ENCODE peak calls at places on chromosomes 12 and 14, in seven cellular contexts. One of them, this sample, is unnamed.

GRCh38 chr14:91284791-91285548 is 40.5 kb upstream of the GPR68 start:
- DNase-seq in AG09309: peak
- DNase-seq in esophagus squamous epithelium: no peak
- DNase-seq in GM19239: no peak
- DNase-seq in H9: no peak
- DNase-seq in endothelial cell: no peak
- DNase-seq in caudate nucleus: no peak
- DNase-seq in this sample: no peak

GRCh38 chr12:113889806-113890581 is 76.1 kb downstream of the RBM19 start:
- DNase-seq in AG09309: peak
- DNase-seq in esophagus squamous epithelium: no peak
- DNase-seq in GM19239: no peak
- DNase-seq in H9: no peak
- DNase-seq in endothelial cell: no peak
- DNase-seq in caudate nucleus: peak
- DNase-seq in this sample: no peak

GRCh38 chr12:105271364-105271763 is 35.4 kb upstream of the APPL2 start:
- DNase-seq in AG09309: no peak
- DNase-seq in esophagus squamous epithelium: no peak
- DNase-seq in GM19239: no peak
- DNase-seq in H9: no peak
- DNase-seq in endothelial cell: no peak
- DNase-seq in caudate nucleus: no peak
- DNase-seq in this sample: no peak

GRCh38 chr12:25979059-25979458 is 20.6 kb downstream of the RASSF8 start:
- DNase-seq in AG09309: no peak
- DNase-seq in esophagus squamous epithelium: no peak
- DNase-seq in GM19239: no peak
- DNase-seq in H9: no peak
- DNase-seq in endothelial cell: no peak
- DNase-seq in caudate nucleus: no peak
- DNase-seq in this sample: no peak

GRCh38 chr14:52061890-52062289 is 7.0 kb downstream of the NID2 start:
- DNase-seq in AG09309: no peak
- DNase-seq in esophagus squamous epithelium: no peak
- DNase-seq in GM19239: no peak
- DNase-seq in H9: no peak
- DNase-seq in endothelial cell: no peak
- DNase-seq in caudate nucleus: no peak
- DNase-seq in this sample: no peak

GRCh38 chr12:124994435-124994975 is 1.1 kb downstream of the BRI3BP start:
- DNase-seq in AG09309: no peak
- DNase-seq in esophagus squamous epithelium: no peak
- DNase-seq in GM19239: no peak
- DNase-seq in H9: no peak
- DNase-seq in endothelial cell: no peak
- DNase-seq in caudate nucleus: no peak
- DNase-seq in this sample: no peak

GRCh38 chr12:63997198-63997597 is 152.7 kb downstream of the SRGAP1 start:
- DNase-seq in AG09309: no peak
- DNase-seq in esophagus squamous epithelium: no peak
- DNase-seq in GM19239: no peak
- DNase-seq in H9: no peak
- DNase-seq in endothelial cell: no peak
- DNase-seq in caudate nucleus: no peak
- DNase-seq in this sample: no peak

GRCh38 chr12:76020731-76021672 is 10.6 kb downstream of the PHLDA1 start:
- DNase-seq in AG09309: peak
- DNase-seq in esophagus squamous epithelium: no peak
- DNase-seq in GM19239: no peak
- DNase-seq in H9: no peak
- DNase-seq in endothelial cell: no peak
- DNase-seq in caudate nucleus: no peak
- DNase-seq in this sample: no peak

GRCh38 chr14:38838049-38838978 is 264.7 kb downstream of the SEC23A start:
- DNase-seq in AG09309: no peak
- DNase-seq in esophagus squamous epithelium: no peak
- DNase-seq in GM19239: no peak
- DNase-seq in H9: no peak
- DNase-seq in endothelial cell: no peak
- DNase-seq in caudate nucleus: no peak
- DNase-seq in this sample: no peak

GRCh38 chr12:77855548-77855947 is 24.9 kb downstream of the NAV3 start:
- DNase-seq in AG09309: no peak
- DNase-seq in esophagus squamous epithelium: no peak
- DNase-seq in GM19239: no peak
- DNase-seq in H9: no peak
- DNase-seq in endothelial cell: no peak
- DNase-seq in caudate nucleus: no peak
- DNase-seq in this sample: no peak

GRCh38 chr12:30977537-30978349 is 51.2 kb downstream of the TSPAN11 start:
- DNase-seq in AG09309: no peak
- DNase-seq in esophagus squamous epithelium: no peak
- DNase-seq in GM19239: no peak
- DNase-seq in H9: no peak
- DNase-seq in endothelial cell: no peak
- DNase-seq in caudate nucleus: no peak
- DNase-seq in this sample: no peak

GRCh38 chr14:69055125-69055524 is 76.0 kb upstream of the ACTN1 start:
- DNase-seq in AG09309: no peak
- DNase-seq in esophagus squamous epithelium: no peak
- DNase-seq in GM19239: no peak
- DNase-seq in H9: no peak
- DNase-seq in endothelial cell: no peak
- DNase-seq in caudate nucleus: no peak
- DNase-seq in this sample: no peak

GRCh38 chr12:109863961-109864712 is 16.2 kb downstream of the GLTP start:
- DNase-seq in AG09309: no peak
- DNase-seq in esophagus squamous epithelium: no peak
- DNase-seq in GM19239: no peak
- DNase-seq in H9: no peak
- DNase-seq in endothelial cell: no peak
- DNase-seq in caudate nucleus: peak
- DNase-seq in this sample: no peak